ENCODE peak calls at places on chromosomes 6 and 20, in seven cellular contexts. E is fibroblast of pulmonary artery, V is breast epithelium, C is mucosa of descending colon, W is glutamatergic neuron, T is choroid plexus epithelial cell, U is cardiac muscle cell. Z is an unnamed sample.

GRCh38 chr6:119966484-119966883 is 616.9 kb upstream of the MAN1A1 start:
- DNase-seq in V (no peak), W (no peak), T (no peak), C (no peak), E (no peak), U (no peak), Z (no peak)

GRCh38 chr20:15022921-15023320 is 685.5 kb upstream of the FLRT3 start:
- DNase-seq in W (no peak), E (no peak), T (no peak), C (no peak), V (no peak), U (no peak), Z (no peak)

GRCh38 chr6:88048556-88048955 is 915 bp downstream of the SPACA1 start:
- DNase-seq in W (no peak), E (no peak), T (no peak), U (no peak), C (peak; percentile 23), V (no peak), Z (no peak)

GRCh38 chr20:58224974-58225373 is 3.5 kb downstream of the ANKRD60 start:
- DNase-seq in E (no peak), T (no peak), C (no peak), V (no peak), W (no peak), U (peak; percentile 71), Z (no peak)

GRCh38 chr6:40755046-40755681 is 168.0 kb upstream of the LRFN2 start:
- DNase-seq in T (peak; percentile 34), U (peak; percentile 33), C (no peak), E (peak; percentile 35), V (no peak), W (no peak), Z (no peak)

GRCh38 chr6:131807321-131807643 is 538 bp upstream of the ENPP1 start:
- DNase-seq in W (no peak), U (no peak), C (no peak), E (no peak), T (no peak), V (no peak), Z (no peak)

GRCh38 chr6:34332255-34333198 is 59.9 kb downstream of the NUDT3 start:
- DNase-seq in E (no peak), W (no peak), V (no peak), C (no peak), U (no peak), T (no peak), Z (no peak)

GRCh38 chr6:150991487-150991886 is 126.0 kb downstream of the MTHFD1L start:
- DNase-seq in C (no peak), V (no peak), E (no peak), T (no peak), U (no peak), W (no peak), Z (no peak)

GRCh38 chr6:32937230-32937633 is 3.6 kb downstream of the HLA-DMB start:
- DNase-seq in T (no peak), W (no peak), C (no peak), U (no peak), V (no peak), E (no peak), Z (no peak)

GRCh38 chr6:1610497-1611321 is 994 bp downstream of the FOXC1 start:
- DNase-seq in T (no peak), W (peak; percentile 40), C (no peak), V (no peak), U (no peak), E (peak; percentile 49), Z (no peak)

GRCh38 chr6:45920819-45921511 is 94.7 kb downstream of the CLIC5 start:
- DNase-seq in E (no peak), U (no peak), T (peak; percentile 17), V (no peak), C (no peak), W (no peak), Z (no peak)

GRCh38 chr6:1310628-1311399 is 1.1 kb upstream of the FOXQ1 start:
- DNase-seq in C (peak; percentile 61), E (no peak), T (no peak), V (peak; percentile 40), W (peak; percentile 64), U (peak; percentile 48), Z (no peak)

GRCh38 chr6:45031601-45032000 is 296.5 kb upstream of the RUNX2 start:
- DNase-seq in U (no peak), E (no peak), V (no peak), W (no peak), T (peak; percentile 7), C (no peak), Z (no peak)

GRCh38 chr6:97187951-97188350 is 95.1 kb downstream of the MMS22L start:
- DNase-seq in T (peak; percentile 38), V (no peak), W (no peak), U (no peak), E (no peak), C (no peak), Z (no peak)

GRCh38 chr6:152004036-152004566 is 196.6 kb downstream of the ESR1 start:
- DNase-seq in E (no peak), C (no peak), V (no peak), U (no peak), W (no peak), T (peak; percentile 33), Z (no peak)

DNA sequence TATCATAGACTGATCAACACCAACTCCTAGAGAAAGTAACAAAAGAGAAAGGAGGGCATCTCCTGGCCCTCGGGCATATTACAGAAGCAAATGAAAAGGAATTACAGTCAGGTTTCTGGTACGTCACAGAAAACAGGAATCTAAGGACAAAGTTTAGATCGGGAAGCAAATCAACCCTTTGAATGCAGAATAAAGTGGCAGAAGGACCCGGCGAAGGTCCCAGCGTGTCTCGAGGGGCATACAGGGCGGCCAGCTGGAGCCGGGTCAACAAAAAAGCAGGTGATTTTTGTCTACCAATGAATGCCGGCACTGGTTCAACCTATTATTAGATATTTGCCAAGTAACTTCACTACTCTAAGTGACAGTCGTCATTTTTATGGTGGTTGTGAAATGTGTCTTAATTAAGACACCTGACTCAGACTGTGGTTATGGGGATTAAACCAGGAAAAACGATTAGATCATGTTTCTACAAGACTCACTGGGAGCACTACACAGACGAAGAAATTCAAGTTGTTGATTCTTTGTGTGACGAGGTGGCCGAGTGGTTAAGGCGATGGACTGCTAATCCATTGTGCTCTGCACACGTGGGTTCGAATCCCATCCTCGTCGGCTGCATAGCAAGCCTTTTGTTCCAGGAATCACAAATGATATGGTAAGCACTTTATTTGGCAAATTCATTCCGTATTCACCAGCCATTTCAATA is 12.4 kb upstream of the ZSCAN9 start:
- DNase-seq in E (peak; percentile 75), U (peak; percentile 20), W (peak; percentile 42), T (peak; percentile 89), C (peak; percentile 76), V (peak; percentile 49), Z (no peak)
- TF ChIP-seq CTCF in E (no peak), U (no peak), W (no peak), T (no peak), C (no peak), V (no peak), Z (no peak)

GRCh38 chr6:27720607-27721580 is 191.3 kb downstream of the OR2B2 start:
- DNase-seq in W (no peak), V (no peak), E (peak; percentile 20), T (peak; percentile 62), C (no peak), U (no peak), Z (no peak)
- TF ChIP-seq CTCF in W (no peak), V (no peak), E (no peak), T (peak; percentile 10), C (no peak), U (no peak), Z (no peak)

GRCh38 chr20:5784735-5785134 is 34.5 kb downstream of the SHLD1 start:
- DNase-seq in T (no peak), E (no peak), V (no peak), W (no peak), U (no peak), C (peak; percentile 47), Z (no peak)

GRCh38 chr20:5789827-5790226 is 39.6 kb downstream of the SHLD1 start:
- DNase-seq in E (no peak), C (no peak), V (no peak), W (no peak), T (no peak), U (no peak), Z (no peak)

GRCh38 chr20:5785146-5785545 is 34.9 kb downstream of the SHLD1 start:
- DNase-seq in U (no peak), T (no peak), E (no peak), V (no peak), W (no peak), C (no peak), Z (no peak)

GRCh38 chr20:5788385-5788895 is 38.2 kb downstream of the SHLD1 start:
- DNase-seq in W (peak; percentile 57), V (peak; percentile 67), C (peak; percentile 50), E (peak; percentile 96), U (peak; percentile 91), T (peak; percentile 96), Z (peak; percentile 42)

DNA sequence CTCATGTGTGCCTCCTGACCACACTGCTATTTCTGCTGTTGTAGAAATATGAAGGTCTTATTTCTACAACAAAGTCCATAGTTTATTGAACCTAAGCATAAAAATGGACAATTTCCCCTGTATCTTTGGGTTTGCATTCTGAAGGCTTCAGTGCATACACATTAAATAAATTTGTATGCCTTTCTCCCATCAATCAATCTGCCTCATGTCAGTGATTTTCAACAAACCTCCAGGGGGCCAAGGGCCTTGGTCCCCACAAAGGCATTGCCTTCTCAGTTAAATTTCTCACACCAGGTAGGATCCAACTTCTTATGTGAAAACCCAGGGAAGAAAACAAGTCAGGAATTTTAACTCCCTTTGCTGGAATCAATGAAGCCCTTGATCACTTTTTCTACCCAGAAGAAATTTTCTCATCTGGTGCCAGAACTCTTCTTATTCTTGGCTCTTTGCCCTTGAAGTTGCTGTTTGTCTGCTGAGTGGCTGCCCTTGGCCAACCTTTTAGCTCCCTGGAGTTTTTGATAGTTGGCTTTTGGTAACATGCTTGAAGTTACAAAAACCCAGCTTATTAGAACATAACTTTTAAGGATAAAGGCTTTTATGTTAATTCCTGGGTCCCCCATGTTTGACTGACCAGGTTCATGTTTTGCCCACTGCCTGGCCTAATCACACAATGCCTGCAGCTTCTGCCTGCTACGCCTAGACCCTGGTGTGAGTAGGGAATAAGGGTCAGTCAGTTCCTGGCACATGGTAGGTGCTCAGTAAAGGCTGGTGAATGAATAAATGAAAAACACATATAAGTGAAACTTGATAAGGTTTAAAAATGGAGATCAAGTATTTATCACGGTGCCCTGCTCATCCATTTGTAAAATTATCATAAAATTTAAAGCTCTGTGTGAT is 37.0 kb downstream of the SHLD1 start:
- DNase-seq in T (peak; percentile 86), U (no peak), C (no peak), E (peak; percentile 75), W (no peak), V (no peak), Z (no peak)
- TF ChIP-seq CTCF in T (no peak), U (no peak), C (no peak), E (peak; percentile 1), W (no peak), V (no peak), Z (no peak)

GRCh38 chr20:25077610-25078169 is 4.3 kb downstream of the VSX1 start:
- DNase-seq in U (no peak), T (peak; percentile 53), V (no peak), E (peak; percentile 40), W (peak; percentile 57), C (no peak), Z (no peak)

GRCh38 chr20:25078662-25079061 is 3.3 kb downstream of the VSX1 start:
- DNase-seq in V (no peak), U (no peak), T (no peak), W (no peak), E (no peak), C (no peak), Z (no peak)

GRCh38 chr20:25079171-25079570 is 2.8 kb downstream of the VSX1 start:
- DNase-seq in W (no peak), T (no peak), U (no peak), C (peak; percentile 69), V (no peak), E (no peak), Z (no peak)

GRCh38 chr20:25076201-25076600 is 5.7 kb downstream of the VSX1 start:
- DNase-seq in E (no peak), U (no peak), T (no peak), V (no peak), W (no peak), C (no peak), Z (no peak)

GRCh38 chr20:25076731-25077609 is 5.0 kb downstream of the VSX1 start:
- DNase-seq in C (no peak), T (no peak), E (peak; percentile 48), V (peak; percentile 68), U (no peak), W (no peak), Z (no peak)
- TF ChIP-seq CTCF in C (no peak), T (peak; percentile 47), E (peak; percentile 45), V (no peak), U (peak; percentile 38), W (peak; percentile 13), Z (no peak)